ENCODE peak calls at places on chromosomes 4 and X, in seven cellular contexts. One of them, this sample, is unnamed.

GRCh38 chr4:16827762-16828724 is 70.4 kb downstream of the LDB2 start:
- DNase-seq in mesendoderm: peak
- DNase-seq in H9: no peak
- DNase-seq in trophoblast cell: no peak
- DNase-seq in IMR-90: peak
- DNase-seq in mesenchymal stem cell: no peak
- DNase-seq in H1: no peak
- DNase-seq in this sample: no peak

GRCh38 chr4:44661940-44662622 is 10.7 kb upstream of the YIPF7 start:
- DNase-seq in mesendoderm: no peak
- DNase-seq in trophoblast cell: no peak
- DNase-seq in IMR-90: no peak
- DNase-seq in H9: no peak
- DNase-seq in mesenchymal stem cell: no peak
- DNase-seq in H1: no peak
- DNase-seq in this sample: no peak

GRCh38 chr4:38993683-38994082 is 38.5 kb downstream of the TMEM156 start:
- DNase-seq in H9: no peak
- DNase-seq in IMR-90: no peak
- DNase-seq in H1: no peak
- DNase-seq in trophoblast cell: no peak
- DNase-seq in mesenchymal stem cell: no peak
- DNase-seq in mesendoderm: peak
- DNase-seq in this sample: no peak

GRCh38 chrX:154004315-154004714 is 15.4 kb downstream of the IRAK1 start:
- DNase-seq in H9: no peak
- DNase-seq in H1: no peak
- DNase-seq in IMR-90: no peak
- DNase-seq in trophoblast cell: no peak
- DNase-seq in mesenchymal stem cell: no peak
- DNase-seq in mesendoderm: no peak
- DNase-seq in this sample: no peak

GRCh38 chr4:40316333-40316781 is 18.8 kb upstream of the CHRNA9 start:
- DNase-seq in IMR-90: peak
- DNase-seq in H9: no peak
- DNase-seq in H1: no peak
- DNase-seq in mesenchymal stem cell: peak
- DNase-seq in mesendoderm: no peak
- DNase-seq in trophoblast cell: peak
- DNase-seq in this sample: no peak

GRCh38 chrX:120781416-120781815 is 94.2 kb downstream of the CT47B1 start:
- DNase-seq in H9: no peak
- DNase-seq in IMR-90: no peak
- DNase-seq in mesenchymal stem cell: peak
- DNase-seq in H1: no peak
- DNase-seq in mesendoderm: no peak
- DNase-seq in trophoblast cell: no peak
- DNase-seq in this sample: no peak

GRCh38 chrX:77564824-77565223 is 117.6 kb downstream of the FGF16 start:
- DNase-seq in mesenchymal stem cell: peak
- DNase-seq in IMR-90: peak
- DNase-seq in H9: no peak
- DNase-seq in trophoblast cell: no peak
- DNase-seq in H1: no peak
- DNase-seq in mesendoderm: no peak
- DNase-seq in this sample: no peak

GRCh38 chrX:88863726-88864125 is 116.7 kb downstream of the CPXCR1 start:
- DNase-seq in mesenchymal stem cell: no peak
- DNase-seq in H9: no peak
- DNase-seq in H1: no peak
- DNase-seq in trophoblast cell: no peak
- DNase-seq in IMR-90: no peak
- DNase-seq in mesendoderm: no peak
- DNase-seq in this sample: no peak

GRCh38 chrX:80808160-80808735 is 1.4 kb downstream of the BRWD3 start:
- DNase-seq in trophoblast cell: peak
- DNase-seq in mesendoderm: peak
- DNase-seq in mesenchymal stem cell: peak
- DNase-seq in H9: peak
- DNase-seq in IMR-90: peak
- DNase-seq in H1: no peak
- DNase-seq in this sample: peak

GRCh38 chrX:11446331-11446730 is 153.1 kb downstream of the AMELX start:
- DNase-seq in IMR-90: peak
- DNase-seq in trophoblast cell: no peak
- DNase-seq in H1: no peak
- DNase-seq in mesenchymal stem cell: no peak
- DNase-seq in H9: no peak
- DNase-seq in mesendoderm: no peak
- DNase-seq in this sample: no peak

GRCh38 chrX:17769701-17770269 is 32.5 kb downstream of the SCML1 start:
- DNase-seq in mesendoderm: no peak
- DNase-seq in H9: no peak
- DNase-seq in trophoblast cell: no peak
- DNase-seq in H1: no peak
- DNase-seq in IMR-90: no peak
- DNase-seq in mesenchymal stem cell: no peak
- DNase-seq in this sample: no peak

GRCh38 chrX:38304010-38304409 is 23.3 kb downstream of the RPGR start:
- DNase-seq in trophoblast cell: no peak
- DNase-seq in mesenchymal stem cell: peak
- DNase-seq in H1: no peak
- DNase-seq in H9: no peak
- DNase-seq in mesendoderm: peak
- DNase-seq in IMR-90: peak
- DNase-seq in this sample: no peak

GRCh38 chr4:143294310-143294709 is 42.4 kb upstream of the GAB1 start:
- DNase-seq in mesendoderm: no peak
- DNase-seq in H9: no peak
- DNase-seq in trophoblast cell: no peak
- DNase-seq in mesenchymal stem cell: no peak
- DNase-seq in H1: no peak
- DNase-seq in IMR-90: peak
- DNase-seq in this sample: no peak

GRCh38 chr4:3307486-3307885 is 14.7 kb downstream of the RGS12 start:
- DNase-seq in H9: no peak
- DNase-seq in IMR-90: no peak
- DNase-seq in trophoblast cell: no peak
- DNase-seq in mesenchymal stem cell: no peak
- DNase-seq in H1: no peak
- DNase-seq in mesendoderm: no peak
- DNase-seq in this sample: no peak

GRCh38 chr4:57071340-57071739 is 38.8 kb downstream of the IGFBP7 start:
- DNase-seq in H9: no peak
- DNase-seq in trophoblast cell: no peak
- DNase-seq in H1: no peak
- DNase-seq in mesenchymal stem cell: peak
- DNase-seq in IMR-90: peak
- DNase-seq in mesendoderm: no peak
- DNase-seq in this sample: no peak

GRCh38 chrX:17024896-17025295 is 78.4 kb downstream of the REPS2 start:
- DNase-seq in mesenchymal stem cell: no peak
- DNase-seq in trophoblast cell: no peak
- DNase-seq in mesendoderm: peak
- DNase-seq in IMR-90: no peak
- DNase-seq in H9: peak
- DNase-seq in H1: no peak
- DNase-seq in this sample: no peak

GRCh38 chr4:2043396-2044118 is 15.6 kb upstream of the NAT8L start:
- DNase-seq in mesenchymal stem cell: no peak
- DNase-seq in H1: no peak
- DNase-seq in H9: no peak
- DNase-seq in IMR-90: no peak
- DNase-seq in mesendoderm: no peak
- DNase-seq in trophoblast cell: no peak
- DNase-seq in this sample: no peak

GRCh38 chr4:150237110-150237852 is 159.0 kb downstream of the DCLK2 start:
- DNase-seq in H9: no peak
- DNase-seq in mesendoderm: no peak
- DNase-seq in trophoblast cell: peak
- DNase-seq in mesenchymal stem cell: peak
- DNase-seq in IMR-90: peak
- DNase-seq in H1: no peak
- DNase-seq in this sample: no peak

GRCh38 chrX:15564981-15565579 is 35.7 kb downstream of the ACE2 start:
- DNase-seq in trophoblast cell: peak
- DNase-seq in mesenchymal stem cell: peak
- DNase-seq in H1: peak
- DNase-seq in H9: peak
- DNase-seq in mesendoderm: peak
- DNase-seq in IMR-90: peak
- DNase-seq in this sample: no peak

GRCh38 chr4:151604238-151604637 is 156.6 kb downstream of the GATB start:
- DNase-seq in mesenchymal stem cell: peak
- DNase-seq in mesendoderm: peak
- DNase-seq in trophoblast cell: no peak
- DNase-seq in H9: no peak
- DNase-seq in H1: no peak
- DNase-seq in IMR-90: peak
- DNase-seq in this sample: no peak

GRCh38 chr4:154585369-154586018 is 5.0 kb downstream of the FGA start:
- DNase-seq in mesenchymal stem cell: no peak
- DNase-seq in mesendoderm: no peak
- DNase-seq in trophoblast cell: no peak
- DNase-seq in H1: no peak
- DNase-seq in IMR-90: no peak
- DNase-seq in H9: no peak
- DNase-seq in this sample: no peak

GRCh38 chr4:4443821-4444220 is 56.9 kb downstream of the NSG1 start:
- DNase-seq in H1: no peak
- DNase-seq in H9: no peak
- DNase-seq in mesenchymal stem cell: peak
- DNase-seq in mesendoderm: peak
- DNase-seq in IMR-90: peak
- DNase-seq in trophoblast cell: peak
- DNase-seq in this sample: no peak

GRCh38 chrX:108312938-108313337 is 125.3 kb downstream of the COL4A6 start:
- DNase-seq in mesendoderm: peak
- DNase-seq in mesenchymal stem cell: peak
- DNase-seq in H1: no peak
- DNase-seq in H9: peak
- DNase-seq in trophoblast cell: no peak
- DNase-seq in IMR-90: peak
- DNase-seq in this sample: no peak

GRCh38 chr4:177448850-177449249 is 6.6 kb upstream of the AGA start:
- DNase-seq in trophoblast cell: no peak
- DNase-seq in H1: no peak
- DNase-seq in H9: no peak
- DNase-seq in mesendoderm: no peak
- DNase-seq in IMR-90: peak
- DNase-seq in mesenchymal stem cell: peak
- DNase-seq in this sample: no peak

GRCh38 chr4:6229095-6229494 is 28.7 kb upstream of the JAKMIP1 start:
- DNase-seq in H9: peak
- DNase-seq in mesenchymal stem cell: no peak
- DNase-seq in mesendoderm: no peak
- DNase-seq in trophoblast cell: no peak
- DNase-seq in IMR-90: no peak
- DNase-seq in H1: no peak
- DNase-seq in this sample: no peak

GRCh38 chr4:124915073-124915472 is 202.5 kb upstream of the ANKRD50 start:
- DNase-seq in H9: no peak
- DNase-seq in mesendoderm: no peak
- DNase-seq in mesenchymal stem cell: no peak
- DNase-seq in H1: no peak
- DNase-seq in IMR-90: no peak
- DNase-seq in trophoblast cell: no peak
- DNase-seq in this sample: no peak
- H4K8ac ChIP-seq in H9: no peak
- H4K8ac ChIP-seq in mesendoderm: no peak
- H4K8ac ChIP-seq in mesenchymal stem cell: no peak
- H4K8ac ChIP-seq in H1: no peak
- H4K8ac ChIP-seq in IMR-90: no peak
- H4K8ac ChIP-seq in trophoblast cell: no peak
- H4K8ac ChIP-seq in this sample: no peak

DNA sequence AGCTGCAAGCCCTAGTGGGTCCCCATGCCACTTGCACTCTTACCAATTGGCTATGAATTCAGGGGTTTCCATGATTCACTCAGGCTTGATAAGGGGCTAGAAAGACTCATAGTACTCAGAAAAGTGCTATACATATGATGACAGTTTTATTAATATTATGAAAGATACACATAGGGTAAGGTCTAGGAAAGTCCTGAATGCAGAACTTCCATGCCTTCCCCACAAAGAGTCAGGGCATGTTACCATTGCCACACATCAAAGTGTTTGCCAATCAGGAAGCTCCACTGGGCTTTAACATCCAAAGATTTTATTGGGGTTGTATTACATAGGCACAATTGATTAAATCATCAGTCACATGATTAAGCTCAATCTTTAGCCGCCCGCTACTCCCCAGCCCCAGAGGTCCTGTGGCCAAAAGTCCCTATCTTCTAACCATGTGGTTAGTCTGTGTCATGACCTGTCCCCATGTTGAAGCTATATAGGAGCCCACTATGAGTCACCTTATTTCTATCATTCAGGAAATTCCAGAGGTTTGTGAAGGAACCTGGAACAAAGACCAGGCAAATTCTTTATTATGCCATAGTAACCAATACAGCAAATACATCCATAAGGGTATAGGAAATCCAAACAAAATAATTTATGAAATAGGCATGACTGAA is 635.6 kb downstream of the STPG2 start:
- DNase-seq in IMR-90: no peak
- DNase-seq in H9: no peak
- DNase-seq in mesendoderm: peak
- DNase-seq in H1: no peak
- DNase-seq in trophoblast cell: no peak
- DNase-seq in mesenchymal stem cell: no peak
- DNase-seq in this sample: no peak
- H4K8ac ChIP-seq in IMR-90: no peak
- H4K8ac ChIP-seq in H9: no peak
- H4K8ac ChIP-seq in mesendoderm: no peak
- H4K8ac ChIP-seq in H1: no peak
- H4K8ac ChIP-seq in trophoblast cell: no peak
- H4K8ac ChIP-seq in mesenchymal stem cell: no peak
- H4K8ac ChIP-seq in this sample: no peak

GRCh38 chr4:59969909-59970308 is 1230.2 kb upstream of the ADGRL3 start:
- DNase-seq in trophoblast cell: no peak
- DNase-seq in H1: no peak
- DNase-seq in mesenchymal stem cell: no peak
- DNase-seq in H9: no peak
- DNase-seq in IMR-90: no peak
- DNase-seq in mesendoderm: no peak
- DNase-seq in this sample: no peak
- H4K8ac ChIP-seq in trophoblast cell: no peak
- H4K8ac ChIP-seq in H1: no peak
- H4K8ac ChIP-seq in mesenchymal stem cell: no peak
- H4K8ac ChIP-seq in H9: no peak
- H4K8ac ChIP-seq in IMR-90: no peak
- H4K8ac ChIP-seq in mesendoderm: peak
- H4K8ac ChIP-seq in this sample: no peak

DNA sequence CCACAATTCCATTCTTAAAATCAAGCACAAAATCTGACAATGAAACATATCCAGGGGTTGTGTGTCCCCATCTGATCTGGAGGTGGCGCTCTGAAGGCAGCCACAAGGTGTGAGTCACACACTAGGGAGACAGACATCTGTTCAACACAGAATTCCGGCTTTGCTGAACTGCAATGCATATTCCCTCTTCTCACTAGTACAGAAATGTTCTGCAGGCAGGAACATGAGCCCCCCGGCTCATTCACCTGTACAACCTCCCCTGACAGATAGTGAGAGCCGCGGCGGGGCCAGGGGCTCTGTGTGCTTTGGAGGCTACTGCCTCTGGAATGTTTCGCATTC is 41.9 kb downstream of the WDR1 start:
- DNase-seq in H1: no peak
- DNase-seq in mesenchymal stem cell: peak
- DNase-seq in H9: no peak
- DNase-seq in IMR-90: peak
- DNase-seq in mesendoderm: peak
- DNase-seq in trophoblast cell: peak
- DNase-seq in this sample: no peak
- H4K8ac ChIP-seq in H1: no peak
- H4K8ac ChIP-seq in mesenchymal stem cell: no peak
- H4K8ac ChIP-seq in H9: no peak
- H4K8ac ChIP-seq in IMR-90: no peak
- H4K8ac ChIP-seq in mesendoderm: no peak
- H4K8ac ChIP-seq in trophoblast cell: no peak
- H4K8ac ChIP-seq in this sample: no peak

This sample was measured in neuronal stem cell.